ENCODE peak calls at places on chromosomes 4 and X, in five cellular contexts. P, B, G, X and V are unnamed samples.

GRCh38 chr4:186904104-186904503 is 180.4 kb upstream of the FAT1 start:
- DNase-seq in P (no peak), B (no peak), G (no peak), X (peak), V (no peak)

GRCh38 chr4:94605241-94605640 is 152.5 kb upstream of the BMPR1B start:
- DNase-seq in P (no peak), B (no peak), G (no peak), X (no peak), V (no peak)

GRCh38 chr4:41323706-41324105 is 67.0 kb downstream of the UCHL1 start:
- DNase-seq in P (no peak), B (no peak), G (no peak), X (no peak), V (no peak)

GRCh38 chr4:41212221-41213203 is 1.8 kb downstream of the APBB2 start:
- DNase-seq in P (no peak), B (peak), G (no peak), X (peak), V (no peak)

GRCh38 chr4:84171871-84172270 is 327.2 kb downstream of the NKX6-1 start:
- DNase-seq in P (peak), B (no peak), G (no peak), X (no peak), V (no peak)

GRCh38 chrX:79366888-79367749 is at the start of gene ITM2A:
- DNase-seq in P (peak), B (no peak), G (peak), X (no peak), V (no peak)

GRCh38 chrX:52594658-52595057 is 60.0 kb downstream of the SSX7 start:
- DNase-seq in P (no peak), B (no peak), G (no peak), X (no peak), V (no peak)

GRCh38 chrX:67564475-67564874 is 20.7 kb downstream of the AR start:
- DNase-seq in P (no peak), B (no peak), G (no peak), X (no peak), V (no peak)

GRCh38 chr4:19748470-19748869 is 503.2 kb upstream of the SLIT2 start:
- DNase-seq in P (no peak), B (no peak), G (no peak), X (no peak), V (no peak)

GRCh38 chrX:18895157-18895952 is 88.6 kb downstream of the PHKA2 start:
- DNase-seq in P (no peak), B (no peak), G (no peak), X (no peak), V (no peak)

GRCh38 chr4:1401409-1402020 is 4.7 kb downstream of the NKX1-1 start:
- DNase-seq in P (no peak), B (no peak), G (no peak), X (no peak), V (no peak)

GRCh38 chr4:85866508-85866907 is 391.6 kb downstream of the ARHGAP24 start:
- DNase-seq in P (no peak), B (no peak), G (no peak), X (no peak), V (no peak)

GRCh38 chrX:769796-770195 is 139.2 kb downstream of the SHOX start:
- DNase-seq in P (no peak), B (no peak), G (no peak), X (no peak), V (no peak)

GRCh38 chr4:40046311-40046980 is 10.2 kb upstream of the N4BP2 start:
- DNase-seq in P (no peak), B (no peak), G (no peak), X (peak), V (no peak)

GRCh38 chr4:18981234-18981615 is 959.7 kb upstream of the LCORL start:
- DNase-seq in P (no peak), B (no peak), G (no peak), X (no peak), V (no peak)

GRCh38 chr4:78298618-78299017 is 241.5 kb downstream of the FRAS1 start:
- DNase-seq in P (no peak), B (no peak), G (no peak), X (no peak), V (no peak)

GRCh38 chrX:29662759-29663503 is 552.4 kb upstream of the MAGEB2 start:
- DNase-seq in P (no peak), B (peak), G (no peak), X (peak), V (no peak)

GRCh38 chr4:127469575-127470289 is 163.0 kb upstream of the INTU start:
- DNase-seq in P (no peak), B (no peak), G (no peak), X (no peak), V (no peak)

GRCh38 chrX:132093239-132093860 is 34.5 kb downstream of the FRMD7 start:
- DNase-seq in P (no peak), B (no peak), G (no peak), X (no peak), V (no peak)

GRCh38 chr4:154506253-154506652 is 14.7 kb upstream of the DCHS2 start:
- DNase-seq in P (peak), B (no peak), G (no peak), X (peak), V (peak)

GRCh38 chr4:53587123-53587522 is 4.2 kb downstream of the LNX1 start:
- DNase-seq in P (no peak), B (no peak), G (no peak), X (peak), V (no peak)

GRCh38 chr4:155684892-155685550 is 18.4 kb downstream of the GUCY1A1 start:
- DNase-seq in P (no peak), B (no peak), G (no peak), X (no peak), V (no peak)

GRCh38 chr4:141686146-141686775 is 49.9 kb downstream of the IL15 start:
- DNase-seq in P (no peak), B (no peak), G (no peak), X (no peak), V (peak)

GRCh38 chr4:177455591-177455990 is 13.4 kb upstream of the AGA start:
- DNase-seq in P (peak), B (no peak), G (no peak), X (no peak), V (no peak)

GRCh38 chrX:81957900-81958545 is 756.1 kb downstream of the SH3BGRL start:
- DNase-seq in P (no peak), B (no peak), G (no peak), X (no peak), V (no peak)

GRCh38 chr4:114146947-114147618 is 167.6 kb upstream of the ARSJ start:
- DNase-seq in P (no peak), B (no peak), G (no peak), X (no peak), V (no peak)

GRCh38 chr4:48665555-48666186 is 114.4 kb downstream of the FRYL start:
- DNase-seq in P (no peak), B (no peak), G (no peak), X (no peak), V (peak)

GRCh38 chr4:180532691-180533090 is 1710.5 kb upstream of the TENM3 start:
- DNase-seq in P (no peak), B (no peak), G (no peak), X (no peak), V (no peak)

GRCh38 chr4:143658336-143658735 is 42.1 kb downstream of the FREM3 start:
- DNase-seq in P (no peak), B (no peak), G (no peak), X (no peak), V (no peak)

GRCh38 chr4:128349921-128350320 is 62.3 kb upstream of the PGRMC2 start:
- DNase-seq in P (no peak), B (no peak), G (no peak), X (peak), V (no peak)

GRCh38 chrX:42378857-42379256 is 399.1 kb downstream of the PPP1R2C start:
- DNase-seq in P (no peak), B (no peak), G (no peak), X (no peak), V (no peak)

GRCh38 chrX:40343319-40343718 is 237.5 kb upstream of the ATP6AP2 start:
- DNase-seq in P (no peak), B (no peak), G (no peak), X (no peak), V (no peak)

GRCh38 chrX:98299785-98300184 is 1416.1 kb downstream of the RPA4 start:
- DNase-seq in P (no peak), B (no peak), G (no peak), X (no peak), V (no peak)

GRCh38 chr4:164572877-164573279 is 181.1 kb upstream of the SMIM31 start:
- DNase-seq in P (no peak), B (no peak), G (no peak), X (no peak), V (peak)

GRCh38 chr4:153222162-153222789 is 18.0 kb downstream of the TRIM2 start:
- DNase-seq in P (no peak), B (no peak), G (no peak), X (no peak), V (no peak)
- TF ChIP-seq SP1 in P (no peak), B (no peak), G (no peak), X (no peak), V (no peak)

GRCh38 chr4:17704020-17704657 is 77.3 kb downstream of the FAM184B start:
- DNase-seq in P (no peak), B (no peak), G (no peak), X (no peak), V (no peak)
- TF ChIP-seq YY1 in P (no peak), B (no peak), G (no peak), X (no peak), V (no peak)

GRCh38 chr4:150569384-150569987 is 12.5 kb upstream of the MAB21L2 start:
- DNase-seq in P (no peak), B (no peak), G (no peak), X (no peak), V (no peak)
- TF ChIP-seq SP1 in P (no peak), B (no peak), G (no peak), X (no peak), V (no peak)

DNA sequence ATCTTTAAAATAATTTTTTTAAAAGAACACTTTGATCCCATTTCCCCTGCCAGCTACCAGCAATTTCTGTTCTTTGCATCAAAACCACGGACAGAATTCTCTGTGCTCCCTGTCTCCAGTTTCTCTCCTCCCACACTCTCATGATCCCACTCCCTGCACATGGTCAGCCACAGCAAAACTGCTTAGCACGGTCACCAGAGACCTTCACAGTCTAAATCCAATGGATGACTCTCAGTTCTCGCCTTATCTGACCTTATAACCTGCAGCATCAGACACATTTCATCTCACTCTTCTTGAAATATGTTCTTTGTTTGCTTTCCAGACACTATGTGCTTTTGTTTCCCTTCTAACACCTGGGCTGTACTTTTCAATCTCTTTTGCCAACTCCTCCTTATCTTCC is 131.5 kb downstream of the NR3C2 start:
- DNase-seq in P (no peak), B (no peak), G (no peak), X (no peak), V (no peak)
- TF ChIP-seq YY1 in P (no peak), B (no peak), G (no peak), X (no peak), V (no peak)

DNA sequence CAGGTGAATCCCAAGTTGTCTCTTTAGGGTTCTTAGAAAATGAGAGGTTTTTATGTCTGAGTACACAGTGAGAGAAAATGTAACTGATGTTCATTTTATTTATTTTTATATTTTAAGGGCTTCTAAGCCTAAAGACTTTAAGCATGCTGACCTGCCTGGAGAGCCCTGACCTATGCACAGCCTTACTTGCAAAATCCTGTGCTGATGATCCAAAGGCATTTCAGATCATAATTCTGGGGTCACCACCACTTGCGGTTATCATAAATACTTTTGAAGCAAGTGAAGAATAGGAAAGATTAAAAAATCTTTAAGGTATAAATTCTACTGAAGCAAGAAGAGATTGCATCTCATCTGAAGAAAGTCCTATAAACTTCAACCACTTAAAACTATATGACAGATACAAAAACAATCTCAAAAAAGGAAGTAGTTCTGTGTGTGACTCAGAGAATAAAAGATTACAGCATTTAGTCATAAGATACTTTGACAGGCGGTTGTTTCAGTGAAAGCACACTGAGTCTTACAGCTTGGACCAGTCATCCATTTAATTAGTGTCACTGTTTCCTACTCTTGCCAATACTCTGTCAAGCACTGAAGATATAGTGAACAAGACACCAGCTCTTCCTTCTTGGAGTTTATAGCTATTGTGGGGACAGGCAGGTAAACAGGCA is 245.2 kb upstream of the DIPK2B start:
- DNase-seq in P (no peak), B (no peak), G (no peak), X (no peak), V (peak)
- TF ChIP-seq SP1 in P (no peak), B (no peak), G (no peak), X (no peak), V (peak)